ENCODE peak calls at places on chromosomes 12 and 14, in ten cellular contexts. V is body of pancreas, F is AG09309, J is fibroblast of lung, G is A549, X is fibroblast of pulmonary artery, B is uterus, R is transverse colon, I is heart right ventricle, M is fibroblast of villous mesenchyme. E is an unnamed sample.

GRCh38 chr12:76554411-76555225 is 5.0 kb downstream of the OSBPL8 start:
- DNase-seq in M (no peak), I (no peak), X (no peak), F (no peak), R (no peak), G (no peak), B (no peak), V (no peak), J (no peak), E (no peak)

GRCh38 chr12:12992418-12993175 is 7.5 kb downstream of the HEBP1 start:
- DNase-seq in V (peak; percentile 55), X (peak; percentile 97), B (peak; percentile 32), I (peak; percentile 13), J (peak; percentile 89), R (peak; percentile 43), M (peak; percentile 99), G (peak; percentile 75), F (peak; percentile 87), E (peak; percentile 93)

GRCh38 chr12:104333692-104334255 is 30.2 kb downstream of the EID3 start:
- DNase-seq in F (no peak), V (no peak), G (no peak), X (no peak), I (no peak), M (no peak), B (no peak), R (no peak), J (no peak), E (no peak)

GRCh38 chr12:991350-992278 is 591 bp downstream of the ERC1 start:
- DNase-seq in B (no peak), F (no peak), M (no peak), V (no peak), R (peak; percentile 35), J (no peak), I (peak; percentile 33), G (no peak), X (peak; percentile 36), E (no peak)

GRCh38 chr12:2551097-2551496 is 243.7 kb upstream of the FKBP4 start:
- DNase-seq in F (no peak), B (no peak), M (no peak), X (no peak), J (no peak), G (no peak), V (no peak), I (no peak), R (no peak), E (no peak)

GRCh38 chr12:119036878-119037493 is 55.6 kb downstream of the SRRM4 start:
- DNase-seq in M (peak; percentile 1), I (peak; percentile 6), G (peak; percentile 33), B (no peak), F (no peak), R (peak; percentile 8), V (peak; percentile 13), X (peak; percentile 11), J (no peak), E (peak; percentile 16)

GRCh38 chr14:53951661-53952265 is 4.9 kb downstream of the BMP4 start:
- DNase-seq in J (no peak), I (no peak), V (no peak), R (no peak), B (no peak), G (no peak), F (no peak), M (no peak), X (no peak), E (no peak)

GRCh38 chr12:116384629-116385485 is 107.4 kb upstream of the MED13L start:
- DNase-seq in G (peak; percentile 42), J (peak; percentile 85), F (no peak), R (no peak), B (no peak), M (no peak), I (no peak), X (peak; percentile 68), V (peak; percentile 34), E (peak; percentile 63)

GRCh38 chr14:25259470-25259869 is 209.5 kb upstream of the STXBP6 start:
- DNase-seq in I (no peak), X (no peak), R (no peak), V (no peak), J (no peak), G (no peak), B (no peak), F (no peak), M (no peak), E (no peak)
- H3K4me3 ChIP-seq in I (no peak overlapping the region), X (no peak overlapping the region), R (no peak overlapping the region), V (no peak overlapping the region), J (no peak overlapping the region), G (no peak overlapping the region), B (no peak overlapping the region), F (no peak overlapping the region), M (no peak overlapping the region), E (no peak overlapping the region)

GRCh38 chr12:131441638-131442336 is 269.1 kb upstream of the SFSWAP start:
- DNase-seq in X (no peak), R (no peak), F (no peak), V (no peak), G (no peak), M (no peak), B (no peak), J (no peak), I (no peak), E (no peak)

GRCh38 chr12:131436922-131437705 is 273.8 kb upstream of the SFSWAP start:
- DNase-seq in V (no peak), X (no peak), M (no peak), J (no peak), R (no peak), F (no peak), B (no peak), I (no peak), G (no peak), E (no peak)

GRCh38 chr12:131437706-131438210 is 273.1 kb upstream of the SFSWAP start:
- DNase-seq in G (no peak), F (no peak), M (no peak), X (no peak), V (no peak), B (no peak), J (no peak), R (no peak), I (no peak), E (no peak)

GRCh38 chr12:131442337-131442918 is 268.5 kb upstream of the SFSWAP start:
- DNase-seq in I (no peak), G (no peak), X (no peak), J (no peak), M (no peak), B (no peak), R (no peak), V (no peak), F (no peak), E (no peak)

GRCh38 chr12:131438874-131439273 is 272.0 kb upstream of the SFSWAP start:
- DNase-seq in X (no peak), B (no peak), R (no peak), G (no peak), J (no peak), V (no peak), F (no peak), M (no peak), I (no peak), E (no peak)
- TF ChIP-seq CTCF in X (no peak), B (no peak), R (no peak), G (no peak), J (no peak), V (no peak), F (no peak), M (no peak), I (no peak), E (no peak)

DNA sequence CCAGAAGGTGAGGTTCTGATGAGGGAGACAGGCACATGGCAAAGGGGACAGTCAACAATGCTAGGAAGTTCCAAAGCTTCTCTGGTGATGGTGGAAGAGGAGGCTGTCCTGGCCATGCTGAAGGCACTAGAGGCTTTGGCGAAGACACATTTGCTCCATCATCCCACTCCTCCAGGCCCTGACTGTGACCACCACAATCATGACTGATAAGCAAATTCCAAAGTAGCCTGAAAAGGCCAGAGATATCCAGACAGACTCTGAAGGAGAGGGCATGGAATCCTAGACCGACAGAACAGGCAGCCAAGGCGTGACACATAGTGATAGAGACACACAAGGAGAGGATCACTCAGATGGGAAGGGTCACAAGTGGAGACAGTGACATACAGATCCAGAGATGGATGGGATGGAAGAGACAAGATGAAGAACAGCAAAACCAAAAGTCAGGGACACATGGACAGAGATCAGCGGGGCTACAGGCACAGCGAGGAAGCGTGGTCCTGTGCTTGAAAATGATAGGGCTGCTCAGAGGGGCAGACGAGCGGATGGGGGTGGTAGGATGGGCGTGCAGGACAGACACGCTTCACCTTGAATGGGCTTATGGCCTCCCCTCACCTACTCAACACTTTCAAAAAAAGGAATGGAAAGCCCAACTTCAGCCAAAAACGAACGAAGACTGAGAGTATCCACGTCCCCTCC is 1.3 kb downstream of the ZFHX2 start:
- DNase-seq in G (no peak), I (no peak), J (no peak), M (no peak), F (no peak), X (no peak), R (no peak), B (no peak), V (no peak), E (no peak)
- H3K4me3 ChIP-seq in G (peak overlapping the region; percentile 73), I (peak overlapping the region; percentile 80), J (no peak overlapping the region), M (peak overlapping the region; percentile 62), F (peak overlapping the region; percentile 58), X (peak overlapping the region; percentile 58), R (peak overlapping the region; percentile 76), B (peak overlapping the region; percentile 54), V (no peak overlapping the region), E (peak overlapping the region; percentile 68)

GRCh38 chr14:90336401-90336800 is 4.7 kb upstream of the NRDE2 start:
- DNase-seq in I (no peak), J (no peak), B (no peak), F (no peak), G (no peak), R (no peak), V (no peak), X (no peak), M (no peak), E (no peak)

GRCh38 chr14:90330203-90331196 is 1.2 kb downstream of the NRDE2 start:
- DNase-seq in G (no peak), B (no peak), F (no peak), M (no peak), V (no peak), J (no peak), X (no peak), I (no peak), R (no peak), E (no peak)

GRCh38 chr14:90332271-90332584 is 487 bp upstream of the NRDE2 start:
- DNase-seq in X (no peak), G (no peak), F (no peak), M (no peak), V (no peak), R (no peak), J (no peak), I (no peak), B (no peak), E (no peak)

GRCh38 chr14:90336985-90337384 is 5.2 kb upstream of the NRDE2 start:
- DNase-seq in M (no peak), B (no peak), F (no peak), X (no peak), J (no peak), V (no peak), G (no peak), R (no peak), I (no peak), E (no peak)

DNA sequence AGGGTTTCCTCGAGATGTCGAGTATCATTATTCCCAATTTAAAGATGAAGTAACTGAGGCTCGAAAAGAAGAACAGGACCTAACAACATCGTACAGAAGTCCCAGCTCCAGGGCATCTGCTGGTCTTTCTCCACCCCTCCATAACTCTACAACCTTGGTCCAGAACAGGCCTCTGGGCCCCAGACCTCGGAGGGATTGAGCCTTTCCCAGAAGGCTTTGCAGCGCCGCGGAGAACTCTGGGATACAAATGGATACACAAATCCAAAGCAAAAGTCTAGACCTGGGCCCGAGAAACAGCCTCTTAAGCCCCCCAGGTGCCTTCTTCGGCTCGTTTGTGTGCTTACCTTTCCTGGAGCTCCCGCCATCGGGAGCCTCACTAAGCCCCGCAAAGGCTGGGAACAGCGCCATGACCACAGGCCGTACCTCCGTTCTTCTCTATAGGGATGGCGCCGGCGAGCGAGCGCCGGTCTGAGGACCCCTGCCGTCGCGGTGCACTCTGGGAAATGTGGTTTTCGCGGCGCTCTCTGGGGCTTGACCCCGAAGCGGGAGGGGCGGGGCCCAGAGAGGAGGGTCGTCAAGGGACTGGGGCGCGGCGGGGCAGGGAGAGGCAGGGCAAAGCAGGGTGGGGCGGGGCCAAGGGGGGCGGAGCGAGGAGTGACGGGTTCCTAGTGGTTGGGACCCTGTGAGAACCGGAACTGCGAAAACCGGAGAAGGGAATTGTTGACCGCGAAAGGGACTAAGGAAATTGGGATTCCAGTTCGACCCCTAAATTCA is at the start of gene NRDE2:
- DNase-seq in G (peak; percentile 97), R (peak; percentile 100), J (peak; percentile 95), F (peak; percentile 74), B (peak; percentile 99), M (peak; percentile 97), I (peak; percentile 100), X (peak; percentile 97), V (peak; percentile 99), E (peak; percentile 96)
- TF ChIP-seq CTCF in G (no peak), R (no peak), J (no peak), F (no peak), B (peak; percentile 24), M (no peak), I (no peak), X (no peak), V (no peak), E (no peak)